ENCODE peak calls at places on chromosomes 7 and 10, in nine cellular contexts. A is mammary epithelial cell, M is cardiac fibroblast, O is Caco-2, P is foreskin keratinocyte, T is osteocyte, Q is A549, I is cardiac muscle cell, U is psoas muscle. Z is an unnamed sample.

GRCh38 chr10:118978316-118978997 is 51.1 kb upstream of the NANOS1 start:
- DNase-seq in A (no peak), M (no peak), O (no peak), P (no peak), T (no peak), Q (no peak), I (no peak), U (no peak), Z (no peak)

GRCh38 chr10:101888251-101888949 is 44.8 kb upstream of the KCNIP2 start:
- DNase-seq in A (no peak), M (no peak), O (no peak), P (no peak), T (no peak), Q (no peak), I (no peak), U (no peak), Z (no peak)

GRCh38 chr7:4147931-4148620 is 534.0 kb upstream of the FOXK1 start:
- DNase-seq in A (no peak), M (no peak), O (no peak), P (no peak), T (no peak), Q (no peak), I (no peak), U (no peak), Z (no peak)

GRCh38 chr10:132984801-132985545 is 42.6 kb upstream of the CFAP46 start:
- DNase-seq in A (no peak), M (no peak), O (peak), P (no peak), T (no peak), Q (no peak), I (no peak), U (no peak), Z (no peak)

GRCh38 chr7:27316311-27316710 is 73.7 kb downstream of the EVX1 start:
- DNase-seq in A (no peak), M (peak), O (no peak), P (no peak), T (no peak), Q (no peak), I (peak), U (no peak), Z (no peak)

GRCh38 chr7:108178393-108178792 is 48.2 kb upstream of the LAMB4 start:
- DNase-seq in A (peak), M (no peak), O (no peak), P (peak), T (no peak), Q (no peak), I (no peak), U (no peak), Z (no peak)

GRCh38 chr10:85995791-85996190 is 370.8 kb downstream of the GRID1 start:
- DNase-seq in A (peak), M (peak), O (peak), P (peak), T (peak), Q (peak), I (peak), U (no peak), Z (peak)

GRCh38 chr10:14146501-14146900 is 184.2 kb downstream of the FRMD4A start:
- DNase-seq in A (no peak), M (peak), O (no peak), P (no peak), T (no peak), Q (no peak), I (no peak), U (no peak), Z (no peak)

GRCh38 chr7:35839860-35840854 is 39.3 kb downstream of the SEPTIN7 start:
- DNase-seq in A (peak), M (peak), O (no peak), P (peak), T (no peak), Q (peak), I (peak), U (no peak), Z (no peak)

GRCh38 chr10:36017141-36017540 is 375.0 kb upstream of the FZD8 start:
- DNase-seq in A (peak), M (peak), O (no peak), P (peak), T (no peak), Q (no peak), I (no peak), U (no peak), Z (no peak)

GRCh38 chr10:17544465-17544864 is 72.7 kb downstream of the HACD1 start:
- DNase-seq in A (no peak), M (peak), O (no peak), P (no peak), T (no peak), Q (no peak), I (no peak), U (no peak), Z (no peak)

GRCh38 chr10:128287921-128288320 is 161.7 kb upstream of the MKI67 start:
- DNase-seq in A (no peak), M (no peak), O (no peak), P (no peak), T (no peak), Q (no peak), I (no peak), U (no peak), Z (no peak)

GRCh38 chr10:586716-587115 is 102.8 kb downstream of the DIP2C start:
- DNase-seq in A (no peak), M (no peak), O (no peak), P (no peak), T (no peak), Q (no peak), I (no peak), U (no peak), Z (no peak)

GRCh38 chr10:15232279-15232678 is 63.8 kb upstream of the NMT2 start:
- DNase-seq in A (no peak), M (no peak), O (no peak), P (no peak), T (no peak), Q (no peak), I (no peak), U (no peak), Z (no peak)

GRCh38 chr7:122919643-122920181 is 33.5 kb upstream of the CADPS2 start:
- DNase-seq in A (peak), M (peak), O (no peak), P (peak), T (no peak), Q (no peak), I (no peak), U (no peak), Z (no peak)

GRCh38 chr7:116633131-116633988 is 38.6 kb upstream of the MET start:
- DNase-seq in A (peak), M (peak), O (no peak), P (peak), T (no peak), Q (no peak), I (peak), U (peak), Z (peak)

GRCh38 chr10:69961864-69962745 is 90.5 kb upstream of the MACROH2A2 start:
- DNase-seq in A (no peak), M (no peak), O (no peak), P (no peak), T (peak), Q (no peak), I (no peak), U (no peak), Z (no peak)

GRCh38 chr10:14605231-14605925 is 169.3 kb downstream of the FAM107B start:
- DNase-seq in A (peak), M (peak), O (no peak), P (peak), T (peak), Q (peak), I (peak), U (no peak), Z (peak)

GRCh38 chr10:111455776-111456426 is 379.1 kb downstream of the ADRA2A start:
- DNase-seq in A (no peak), M (no peak), O (no peak), P (no peak), T (no peak), Q (no peak), I (no peak), U (no peak), Z (no peak)

GRCh38 chr10:68333058-68333395 is 299 bp upstream of the PBLD start:
- DNase-seq in A (no peak), M (peak), O (no peak), P (no peak), T (no peak), Q (no peak), I (no peak), U (no peak), Z (no peak)

GRCh38 chr7:77538908-77539212 is 1.8 kb downstream of the PTPN12 start:
- DNase-seq in A (no peak), M (no peak), O (no peak), P (no peak), T (no peak), Q (no peak), I (no peak), U (no peak), Z (no peak)

GRCh38 chr7:142813699-142814098 is 41.2 kb upstream of the EPHB6 start:
- DNase-seq in A (no peak), M (no peak), O (no peak), P (no peak), T (no peak), Q (no peak), I (no peak), U (no peak), Z (no peak)

GRCh38 chr7:27107391-27107900 is 5.0 kb upstream of the HOXA2 start:
- DNase-seq in A (peak), M (no peak), O (no peak), P (no peak), T (no peak), Q (no peak), I (no peak), U (no peak), Z (no peak)

GRCh38 chr7:56097700-56098099 is 4.9 kb upstream of the PHKG1 start:
- DNase-seq in A (peak), M (peak), O (no peak), P (no peak), T (no peak), Q (no peak), I (peak), U (peak), Z (no peak)

GRCh38 chr7:79034733-79035132 is 418.7 kb downstream of the MAGI2 start:
- DNase-seq in A (no peak), M (no peak), O (no peak), P (no peak), T (no peak), Q (no peak), I (no peak), U (no peak), Z (no peak)

GRCh38 chr10:121900443-121901174 is 27.2 kb downstream of the ATE1 start:
- DNase-seq in A (peak), M (peak), O (peak), P (peak), T (no peak), Q (peak), I (peak), U (no peak), Z (peak)

GRCh38 chr7:154953006-154953684 is 49.8 kb downstream of the PAXIP1 start:
- DNase-seq in A (peak), M (peak), O (peak), P (peak), T (no peak), Q (peak), I (peak), U (peak), Z (peak)

GRCh38 chr10:101511938-101512337 is 76.1 kb downstream of the POLL start:
- DNase-seq in A (no peak), M (no peak), O (no peak), P (no peak), T (no peak), Q (no peak), I (no peak), U (no peak), Z (no peak)

GRCh38 chr10:77179015-77179695 is 458.5 kb downstream of the KCNMA1 start:
- DNase-seq in A (peak), M (peak), O (no peak), P (peak), T (no peak), Q (peak), I (peak), U (peak), Z (no peak)

GRCh38 chr7:29146888-29147609 is 712 bp upstream of the CPVL start:
- DNase-seq in A (no peak), M (no peak), O (peak), P (peak), T (no peak), Q (no peak), I (no peak), U (peak), Z (no peak)

GRCh38 chr7:156656598-156656997 is 16.0 kb downstream of the RNF32 start:
- DNase-seq in A (no peak), M (no peak), O (no peak), P (no peak), T (no peak), Q (no peak), I (no peak), U (no peak), Z (no peak)

GRCh38 chr7:12771378-12771877 is 84.0 kb downstream of the ARL4A start:
- DNase-seq in A (peak), M (no peak), O (no peak), P (peak), T (no peak), Q (no peak), I (peak), U (no peak), Z (no peak)

GRCh38 chr10:117762819-117763172 is 220.2 kb downstream of the EMX2 start:
- DNase-seq in A (no peak), M (peak), O (no peak), P (no peak), T (peak), Q (peak), I (peak), U (no peak), Z (no peak)

GRCh38 chr10:66746246-66746645 is 179.6 kb upstream of the LRRTM3 start:
- DNase-seq in A (no peak), M (peak), O (no peak), P (no peak), T (no peak), Q (no peak), I (peak), U (no peak), Z (no peak)

GRCh38 chr7:29099896-29100847 is 46.2 kb downstream of the CPVL start:
- DNase-seq in A (no peak), M (no peak), O (peak), P (no peak), T (no peak), Q (no peak), I (no peak), U (no peak), Z (no peak)

DNA sequence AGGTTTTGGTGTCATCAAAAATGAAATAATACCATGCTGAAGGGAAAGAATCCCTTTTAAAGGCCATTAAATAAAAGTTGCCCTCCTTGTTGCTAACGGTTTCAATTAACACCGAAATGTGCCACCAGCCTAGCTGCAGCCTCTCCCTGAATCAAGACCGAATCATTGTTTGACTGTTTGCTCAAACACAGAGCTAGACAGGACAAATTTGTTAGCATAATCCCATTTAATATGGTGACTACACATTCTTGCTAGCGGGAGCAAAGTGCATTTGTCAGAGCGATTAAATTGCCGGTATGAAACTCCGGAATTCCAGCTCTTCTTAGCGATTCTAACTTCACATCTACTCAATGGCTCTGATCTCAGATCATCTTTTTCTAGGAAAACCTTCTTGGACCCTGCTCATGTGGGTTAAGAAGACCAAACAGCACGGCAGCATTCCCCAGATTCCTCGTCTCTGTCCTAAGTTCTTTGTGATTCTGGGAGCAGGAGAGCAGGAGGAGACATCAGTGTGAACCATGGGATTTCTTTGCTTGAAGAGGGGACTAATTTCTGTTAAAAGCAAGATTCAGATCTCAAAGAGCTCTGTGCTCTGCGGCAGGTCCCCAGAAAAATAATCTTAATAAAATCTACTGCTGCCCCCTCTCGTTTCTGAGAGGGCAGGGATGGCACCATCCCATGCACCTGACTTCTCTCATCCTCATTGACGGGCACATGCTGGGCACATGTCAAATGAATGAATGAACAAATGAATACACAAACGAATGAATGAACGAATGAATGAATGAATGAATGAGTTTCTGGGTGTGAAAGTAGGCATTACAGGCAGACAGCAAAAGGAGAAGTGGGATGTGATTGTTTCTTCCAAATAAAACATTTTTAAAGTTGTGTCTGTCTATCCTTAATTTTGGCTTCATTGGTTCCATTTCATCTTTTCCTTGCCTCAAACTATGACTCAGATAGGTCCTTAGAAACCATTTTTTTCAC is 397.9 kb upstream of the PRKCQ start:
- DNase-seq in A (no peak), M (no peak), O (no peak), P (no peak), T (no peak), Q (no peak), I (no peak), U (no peak), Z (no peak)
- TF ChIP-seq CTCF in A (no peak), M (no peak), O (no peak), P (no peak), T (no peak), Q (no peak), I (no peak), U (no peak), Z (no peak)

DNA sequence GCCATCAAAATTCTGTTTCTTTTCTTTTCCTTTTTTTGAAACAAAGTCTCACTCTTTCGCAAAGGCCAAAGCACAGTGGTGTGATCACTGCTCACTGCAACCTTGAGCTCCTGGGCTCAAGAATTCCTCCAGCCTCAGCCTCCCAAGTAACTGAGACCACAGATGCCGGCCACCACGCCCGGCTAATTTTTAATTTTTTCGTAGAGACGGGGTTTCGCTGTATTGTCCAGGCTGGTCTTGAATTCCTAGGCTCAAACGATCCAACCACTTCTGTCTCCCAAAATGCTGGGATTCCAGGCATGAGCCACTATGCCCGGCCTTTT is 25.7 kb upstream of the TRIM56 start:
- DNase-seq in A (no peak), M (no peak), O (no peak), P (no peak), T (no peak), Q (no peak), I (no peak), U (no peak), Z (no peak)
- TF ChIP-seq CTCF in A (no peak), M (no peak), O (no peak), P (no peak), T (peak), Q (no peak), I (no peak), U (no peak), Z (no peak)

GRCh38 chr7:18901351-18901750 is 216.1 kb downstream of the TWIST1 start:
- DNase-seq in A (no peak), M (no peak), O (no peak), P (no peak), T (no peak), Q (no peak), I (no peak), U (no peak), Z (no peak)

GRCh38 chr7:18903676-18904075 is 213.8 kb downstream of the TWIST1 start:
- DNase-seq in A (no peak), M (no peak), O (no peak), P (no peak), T (no peak), Q (no peak), I (peak), U (no peak), Z (no peak)

GRCh38 chr7:18902892-18903291 is 214.5 kb downstream of the TWIST1 start:
- DNase-seq in A (peak), M (no peak), O (no peak), P (peak), T (no peak), Q (no peak), I (no peak), U (no peak), Z (no peak)

GRCh38 chr7:18901881-18902280 is 215.6 kb downstream of the TWIST1 start:
- DNase-seq in A (no peak), M (no peak), O (no peak), P (no peak), T (no peak), Q (no peak), I (no peak), U (no peak), Z (no peak)

GRCh38 chr7:18906901-18907300 is 210.5 kb downstream of the TWIST1 start:
- DNase-seq in A (no peak), M (peak), O (no peak), P (no peak), T (no peak), Q (no peak), I (no peak), U (no peak), Z (no peak)
- TF ChIP-seq CTCF in A (peak), M (no peak), O (no peak), P (peak), T (no peak), Q (no peak), I (peak), U (no peak), Z (no peak)

DNA sequence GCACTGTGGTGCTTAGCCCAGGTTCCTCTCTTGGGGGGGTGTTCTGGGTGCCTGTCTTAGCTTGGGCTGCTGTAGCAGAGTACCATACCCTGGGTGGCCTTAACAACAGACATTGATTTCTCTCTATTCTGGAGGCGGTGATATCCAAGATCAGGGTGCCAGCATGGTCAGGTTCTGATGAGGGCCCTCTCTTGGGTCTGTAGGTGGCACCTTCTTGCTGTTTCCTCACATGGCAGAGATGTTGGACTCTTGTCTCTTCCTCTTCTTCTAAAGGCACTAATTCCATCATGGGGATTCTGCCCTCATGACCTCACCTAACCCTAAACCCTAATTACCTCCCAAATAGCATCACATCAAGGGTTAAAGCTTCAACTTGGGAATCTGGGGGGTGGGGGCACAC is 19.9 kb upstream of the CRHR2 start:
- DNase-seq in A (no peak), M (no peak), O (no peak), P (no peak), T (no peak), Q (no peak), I (no peak), U (no peak), Z (no peak)
- TF ChIP-seq CTCF in A (peak), M (peak), O (no peak), P (peak), T (no peak), Q (no peak), I (peak), U (no peak), Z (peak)

Z was measured in GM13977.